ENCODE peak calls at places on chromosomes 5 and 9, in seven cellular contexts. Z, A, Q, T, U, S and G are unnamed samples.

GRCh38 chr9:103037508-103038477 is 42.7 kb downstream of the CYLC2 start:
- DNase-seq in S (no peak), U (no peak), Q (no peak), A (no peak), T (no peak), Z (no peak), G (no peak)

GRCh38 chr5:95591490-95591901 is 28.4 kb upstream of the GPR150 start:
- DNase-seq in Q (no peak), S (no peak), U (no peak), A (peak; percentile 75), T (no peak), Z (no peak), G (no peak)

GRCh38 chr9:19498015-19498414 is 89.2 kb downstream of the ACER2 start:
- DNase-seq in A (no peak), T (no peak), U (no peak), S (no peak), Z (no peak), Q (no peak), G (no peak)

GRCh38 chr5:95781101-95781583 is 41.4 kb downstream of the GLRX start:
- DNase-seq in T (peak; percentile 64), Q (peak; percentile 74), S (peak; percentile 84), Z (peak; percentile 73), A (peak; percentile 73), U (peak; percentile 94), G (peak; percentile 70)

GRCh38 chr5:139417214-139417613 is 13.3 kb upstream of the SPATA24 start:
- DNase-seq in U (no peak), Q (no peak), A (no peak), T (no peak), S (no peak), Z (no peak), G (no peak)

GRCh38 chr5:64784451-64785025 is 15.8 kb downstream of the CWC27 start:
- DNase-seq in T (peak; percentile 26), U (peak; percentile 89), S (peak; percentile 82), Q (peak; percentile 41), A (no peak), Z (peak; percentile 75), G (no peak)

GRCh38 chr5:41908374-41909079 is 4.4 kb downstream of the RIMOC1 start:
- DNase-seq in Q (no peak), Z (no peak), A (no peak), T (no peak), U (no peak), S (no peak), G (no peak)

GRCh38 chr9:104485014-104485413 is 19.0 kb upstream of the OR13F1 start:
- DNase-seq in A (no peak), T (no peak), S (no peak), Q (no peak), U (no peak), Z (no peak), G (no peak)

GRCh38 chr5:174175869-174176268 is 130.4 kb downstream of the NSG2 start:
- DNase-seq in A (no peak), T (no peak), Q (no peak), Z (no peak), U (no peak), S (no peak), G (no peak)

GRCh38 chr5:168076561-168076991 is 214.9 kb upstream of the WWC1 start:
- DNase-seq in S (peak; percentile 89), U (peak; percentile 48), Q (peak; percentile 83), Z (no peak), A (no peak), T (no peak), G (peak; percentile 51)

GRCh38 chr5:159133041-159133741 is 33.5 kb upstream of the EBF1 start:
- DNase-seq in U (no peak), Q (no peak), S (peak; percentile 60), A (peak; percentile 52), T (no peak), Z (no peak), G (no peak)

GRCh38 chr9:98037362-98037761 is 19.2 kb upstream of the NANS start:
- DNase-seq in S (no peak), Q (no peak), T (no peak), Z (no peak), U (no peak), A (no peak), G (no peak)

GRCh38 chr5:370311-370958 is 48.9 kb downstream of the AHRR start:
- DNase-seq in Z (no peak), A (no peak), Q (no peak), U (peak; percentile 34), T (peak; percentile 6), S (no peak), G (no peak)
- H3K4me3 ChIP-seq in Z (no peak overlapping the region), A (no peak overlapping the region), Q (no peak overlapping the region), U (no peak overlapping the region), T (no peak overlapping the region), S (no peak overlapping the region), G (no peak overlapping the region)

DNA sequence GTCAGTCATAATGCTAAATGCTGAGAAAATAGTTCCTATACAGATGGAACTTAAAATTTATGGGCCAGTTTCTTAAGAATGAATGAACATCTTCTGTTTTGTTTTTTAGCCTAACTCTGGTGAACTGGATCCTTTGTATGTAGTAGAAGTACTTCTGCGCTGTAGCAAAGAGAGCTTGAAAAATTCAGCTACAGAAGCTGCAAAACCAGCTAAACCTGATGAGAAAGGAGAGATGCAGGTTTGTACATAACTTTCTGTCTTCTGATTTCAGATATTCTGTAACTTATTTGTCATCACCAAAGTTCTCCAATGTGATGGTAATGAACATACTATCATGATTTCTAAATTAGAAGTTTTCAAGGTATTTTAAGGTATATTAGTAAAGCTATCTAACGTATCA is 80.1 kb downstream of the MTREX start:
- DNase-seq in A (no peak), U (no peak), Z (no peak), Q (no peak), S (no peak), T (no peak), G (no peak)
- H3K36me3 ChIP-seq in A (peaks cover 26% of the 10 kb centered on the region), U (no peaks in the 10 kb centered on the region), Z (peaks cover 13% of the 10 kb centered on the region), Q (peaks cover 72% of the 10 kb centered on the region), S (peaks cover 33% of the 10 kb centered on the region), T (no peaks in the 10 kb centered on the region), G (peaks cover 6% of the 10 kb centered on the region)

GRCh38 chr5:55173696-55174101 is 722 bp upstream of the CDC20B start:
- DNase-seq in S (no peak), T (no peak), A (no peak), Z (no peak), U (no peak), Q (no peak), G (peak; percentile 40)

GRCh38 chr5:55172937-55173695 is at the start of gene CDC20B:
- DNase-seq in Q (peak; percentile 39), Z (peak; percentile 75), T (no peak), U (peak; percentile 78), A (no peak), S (peak; percentile 86), G (peak; percentile 98)

GRCh38 chr5:55175781-55176175 is 2.8 kb upstream of the CDC20B start:
- DNase-seq in A (no peak), Q (no peak), Z (no peak), S (no peak), T (no peak), U (no peak), G (peak; percentile 48)

GRCh38 chr5:55171471-55171870 is 1.5 kb downstream of the CDC20B start:
- DNase-seq in T (no peak), S (no peak), U (no peak), A (no peak), Q (no peak), Z (no peak), G (no peak)

DNA sequence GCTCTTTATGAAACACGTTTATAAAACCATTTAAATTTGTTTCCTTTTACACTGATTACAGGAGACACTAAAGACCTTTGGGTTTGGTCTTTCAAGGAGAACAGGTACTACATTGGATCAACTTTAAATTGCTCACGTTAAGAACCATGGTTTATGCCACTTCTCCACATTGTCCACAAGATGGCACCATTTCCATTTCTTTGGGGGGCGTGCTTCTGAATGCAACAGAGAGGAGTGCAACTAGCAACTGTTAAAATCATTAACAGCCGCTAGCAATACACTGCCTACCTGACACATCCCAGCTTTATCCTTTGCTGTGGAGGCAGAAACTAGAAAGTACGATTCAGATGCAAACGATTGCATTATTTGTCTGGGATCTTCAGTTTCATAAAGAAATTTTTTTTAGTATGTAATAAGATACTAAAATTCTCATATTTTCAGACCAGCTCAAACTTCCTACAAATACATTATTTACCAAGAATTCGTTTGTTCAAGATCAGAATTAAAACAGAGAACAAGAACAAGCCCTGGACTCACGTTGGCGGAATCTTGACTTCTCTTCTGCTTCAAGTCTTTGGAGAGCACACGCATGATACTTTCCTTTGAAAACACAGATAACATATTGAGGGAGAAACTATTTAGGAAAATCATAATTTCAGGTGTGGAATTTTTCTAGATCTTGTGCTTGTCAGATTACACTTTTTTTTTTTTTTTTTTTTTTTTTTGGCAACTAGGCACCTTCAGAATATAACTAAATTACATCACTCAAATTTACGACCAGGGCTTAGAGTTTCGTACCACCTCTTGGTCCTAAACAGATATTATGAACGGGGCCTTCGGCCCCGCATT is 702 bp downstream of the CDC20B start:
- DNase-seq in Q (no peak), Z (peak; percentile 61), A (peak; percentile 65), S (peak; percentile 92), U (peak; percentile 69), T (peak; percentile 42), G (peak; percentile 79)
- H3K4me3 ChIP-seq in Q (peak overlapping the region; percentile 49), Z (peak overlapping the region; percentile 59), A (peak overlapping the region; percentile 83), S (peak overlapping the region; percentile 48), U (peak overlapping the region; percentile 45), T (peak overlapping the region; percentile 35), G (no peak overlapping the region)

GRCh38 chr9:125366676-125367075 is 105.0 kb downstream of the GAPVD1 start:
- DNase-seq in A (no peak), Q (no peak), T (no peak), S (peak; percentile 42), U (no peak), Z (no peak), G (no peak)
- H3K36me3 ChIP-seq in A (peaks cover 17% of the 10 kb centered on the region), Q (peaks cover 64% of the 10 kb centered on the region), T (no peaks in the 10 kb centered on the region), S (peaks cover 14% of the 10 kb centered on the region), U (no peaks in the 10 kb centered on the region), Z (peaks cover 10% of the 10 kb centered on the region), G (peaks cover 5% of the 10 kb centered on the region)

GRCh38 chr5:133995903-133996563 is 8.7 kb downstream of the VDAC1 start:
- DNase-seq in T (no peak), Z (no peak), S (no peak), A (no peak), U (no peak), Q (no peak), G (peak; percentile 10)

GRCh38 chr5:133996683-133997252 is 8.0 kb downstream of the VDAC1 start:
- DNase-seq in A (no peak), U (no peak), Q (no peak), Z (no peak), S (no peak), T (no peak), G (peak; percentile 76)

GRCh38 chr5:134000696-134001453 is 3.9 kb downstream of the VDAC1 start:
- DNase-seq in Z (no peak), S (no peak), U (no peak), A (no peak), Q (no peak), T (no peak), G (peak; percentile 4)

GRCh38 chr5:134000116-134000515 is 4.7 kb downstream of the VDAC1 start:
- DNase-seq in A (no peak), S (no peak), T (no peak), U (no peak), Z (no peak), Q (no peak), G (peak; percentile 21)

GRCh38 chr5:133998807-133999206 is 6.0 kb downstream of the VDAC1 start:
- DNase-seq in Q (no peak), T (no peak), U (no peak), Z (no peak), A (no peak), S (no peak), G (peak; percentile 18)
- H3K4me3 ChIP-seq in Q (no peak overlapping the region), T (no peak overlapping the region), U (no peak overlapping the region), Z (no peak overlapping the region), A (no peak overlapping the region), S (no peak overlapping the region), G (no peak overlapping the region)